ENCODE peak calls at places on chromosomes 11 and 22, in ten cellular contexts. O, S, A, B, R, F, Q, H, D and J are unnamed samples.

GRCh38 chr22:24410110-24410856 is 17.1 kb upstream of the ADORA2A start:
- DNase-seq in F (no peak), Q (no peak), B (no peak), A (no peak), H (no peak), O (no peak), D (no peak), S (no peak), R (no peak), J (no peak)

GRCh38 chr11:78796956-78797355 is 222.3 kb upstream of the NARS2 start:
- DNase-seq in R (peak), B (no peak), Q (no peak), D (peak), A (no peak), H (no peak), F (no peak), S (no peak), O (peak), J (no peak)

GRCh38 chr11:36349345-36350136 is 53.5 kb downstream of the PRR5L start:
- DNase-seq in B (no peak), O (no peak), F (no peak), H (no peak), R (no peak), D (peak), A (no peak), Q (no peak), S (no peak), J (no peak)

GRCh38 chr11:76830639-76831312 is 29.9 kb upstream of the ACER3 start:
- DNase-seq in D (peak), S (no peak), A (no peak), F (no peak), R (peak), O (no peak), Q (no peak), H (no peak), B (no peak), J (no peak)

GRCh38 chr22:46110215-46110614 is 40.1 kb upstream of the PPARA start:
- DNase-seq in A (peak), O (no peak), R (no peak), F (no peak), H (peak), S (no peak), B (no peak), D (no peak), Q (no peak), J (no peak)

GRCh38 chr22:43174941-43175531 is 11.9 kb downstream of the TTLL12 start:
- DNase-seq in A (no peak), R (no peak), S (no peak), O (no peak), D (no peak), H (no peak), B (no peak), F (no peak), Q (no peak), J (no peak)

GRCh38 chr11:66070604-66071325 is 693 bp downstream of the PACS1 start:
- DNase-seq in H (peak), B (peak), D (peak), R (peak), Q (no peak), S (peak), O (no peak), A (peak), F (no peak), J (no peak)

GRCh38 chr11:2462092-2462985 is 17.5 kb downstream of the KCNQ1 start:
- DNase-seq in B (no peak), O (no peak), S (no peak), Q (no peak), A (no peak), H (no peak), D (no peak), R (no peak), F (no peak), J (no peak)

GRCh38 chr11:35262735-35263134 is 123.8 kb downstream of the CD44 start:
- DNase-seq in S (no peak), F (no peak), R (no peak), O (no peak), D (no peak), A (no peak), H (no peak), B (no peak), Q (no peak), J (no peak)

GRCh38 chr11:104467414-104467813 is 303.5 kb upstream of the PDGFD start:
- DNase-seq in H (no peak), F (no peak), B (no peak), Q (no peak), A (no peak), R (peak), S (no peak), D (peak), O (no peak), J (no peak)

GRCh38 chr11:2287102-2287501 is 14.6 kb downstream of the C11orf21 start:
- DNase-seq in D (no peak), O (no peak), A (peak), H (no peak), S (no peak), Q (no peak), B (no peak), R (no peak), F (no peak), J (no peak)

GRCh38 chr11:73331138-73331916 is 23.3 kb downstream of the ARHGEF17 start:
- DNase-seq in F (no peak), R (no peak), Q (peak), H (no peak), S (peak), O (no peak), A (peak), B (peak), D (peak), J (no peak)

GRCh38 chr11:76810151-76810853 is 27.1 kb downstream of the TSKU start:
- DNase-seq in H (no peak), S (no peak), A (peak), R (no peak), D (peak), O (peak), F (no peak), B (no peak), Q (no peak), J (peak)

GRCh38 chr11:61080986-61081590 is 21.2 kb upstream of the CD5 start:
- DNase-seq in F (no peak), R (no peak), Q (no peak), A (no peak), H (no peak), D (no peak), B (no peak), O (no peak), S (no peak), J (no peak)

GRCh38 chr11:44595964-44596381 is 30.5 kb downstream of the CD82 start:
- DNase-seq in A (no peak), H (no peak), S (peak), O (no peak), D (no peak), F (no peak), B (no peak), Q (no peak), R (no peak), J (no peak)

GRCh38 chr11:66340596-66341501 is 4.1 kb downstream of the BRMS1 start:
- DNase-seq in D (no peak), S (no peak), A (no peak), R (no peak), B (no peak), O (no peak), F (no peak), Q (no peak), H (peak), J (no peak)

GRCh38 chr11:93145381-93145780 is 52.4 kb downstream of the SLC36A4 start:
- DNase-seq in A (no peak), D (no peak), B (no peak), Q (no peak), F (no peak), R (no peak), H (no peak), S (no peak), O (no peak), J (no peak)

GRCh38 chr11:128757235-128757711 is 63.4 kb downstream of the FLI1 start:
- DNase-seq in R (no peak), Q (no peak), D (peak), H (no peak), O (peak), S (no peak), F (peak), A (peak), B (no peak), J (peak)

GRCh38 chr11:76266269-76266668 is 60.0 kb upstream of the WNT11 start:
- DNase-seq in H (no peak), F (no peak), D (peak), S (no peak), B (no peak), R (peak), A (no peak), Q (no peak), O (peak), J (no peak)

GRCh38 chr11:116461789-116462188 is 311.0 kb downstream of the BUD13 start:
- DNase-seq in Q (no peak), D (no peak), S (no peak), A (peak), H (no peak), F (no peak), B (no peak), R (no peak), O (no peak), J (no peak)

GRCh38 chr11:45022294-45023064 is 71.8 kb upstream of the TP53I11 start:
- DNase-seq in B (no peak), Q (no peak), A (peak), O (no peak), D (no peak), S (no peak), H (no peak), R (no peak), F (no peak), J (no peak)

GRCh38 chr11:66670816-66671215 is 6.9 kb downstream of the RBM4B start:
- DNase-seq in R (no peak), Q (no peak), D (no peak), S (no peak), B (no peak), O (no peak), H (no peak), F (no peak), A (no peak), J (no peak)

GRCh38 chr11:26199341-26199740 is 132.6 kb upstream of the ANO3 start:
- DNase-seq in B (no peak), S (no peak), D (no peak), A (no peak), O (no peak), F (no peak), Q (no peak), H (no peak), R (no peak), J (no peak)

GRCh38 chr11:69916806-69917387 is 97.7 kb upstream of the FGF3 start:
- DNase-seq in Q (no peak), O (no peak), S (no peak), A (no peak), D (no peak), R (no peak), H (no peak), B (no peak), F (no peak), J (no peak)

GRCh38 chr11:95193541-95193940 is 37.5 kb downstream of the SESN3 start:
- DNase-seq in O (no peak), S (no peak), Q (no peak), B (no peak), R (no peak), D (no peak), A (no peak), F (no peak), H (no peak), J (no peak)

DNA sequence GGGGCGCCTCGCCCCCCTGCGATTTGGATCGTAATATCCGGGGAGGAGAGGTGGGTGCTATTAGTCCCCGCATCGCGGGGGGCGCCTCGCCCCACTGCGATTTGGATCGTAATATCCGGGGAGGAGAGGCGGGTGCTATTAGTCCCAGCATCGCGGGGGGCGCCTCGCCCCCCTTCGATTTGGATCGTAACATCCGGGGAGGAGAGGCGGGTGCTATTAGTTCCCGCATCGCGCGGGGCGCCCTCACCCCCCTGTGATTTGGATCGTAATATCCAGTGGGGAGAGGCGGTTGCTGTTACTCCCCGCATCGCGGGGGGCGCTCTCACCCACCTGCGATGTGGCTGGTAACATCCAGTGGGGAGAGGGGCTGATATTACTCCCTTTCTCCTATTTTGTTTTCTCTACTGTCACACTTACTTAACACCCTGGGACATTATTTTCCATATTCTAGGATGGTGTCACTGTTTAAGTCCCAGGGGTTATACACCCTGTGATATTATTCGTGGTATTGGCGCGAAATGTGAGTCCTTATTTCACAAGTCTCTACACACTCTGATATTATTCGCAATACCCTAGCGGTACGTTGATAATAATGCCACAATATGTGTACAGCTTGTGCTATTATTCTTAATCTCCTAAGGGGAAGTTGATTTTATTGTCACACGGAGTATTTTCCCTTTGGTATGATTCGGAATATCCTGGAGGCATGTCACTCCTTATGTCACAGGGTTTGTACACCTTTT is 57.8 kb upstream of the ALDH3B2 start:
- DNase-seq in R (no peak), H (peak), A (peak), F (no peak), S (no peak), D (no peak), B (peak), Q (no peak), O (peak), J (peak)
- TF ChIP-seq CTCF in R (no peak), H (no peak), A (peak), F (peak), S (no peak), D (peak), B (peak), Q (no peak), O (peak), J (peak)

DNA sequence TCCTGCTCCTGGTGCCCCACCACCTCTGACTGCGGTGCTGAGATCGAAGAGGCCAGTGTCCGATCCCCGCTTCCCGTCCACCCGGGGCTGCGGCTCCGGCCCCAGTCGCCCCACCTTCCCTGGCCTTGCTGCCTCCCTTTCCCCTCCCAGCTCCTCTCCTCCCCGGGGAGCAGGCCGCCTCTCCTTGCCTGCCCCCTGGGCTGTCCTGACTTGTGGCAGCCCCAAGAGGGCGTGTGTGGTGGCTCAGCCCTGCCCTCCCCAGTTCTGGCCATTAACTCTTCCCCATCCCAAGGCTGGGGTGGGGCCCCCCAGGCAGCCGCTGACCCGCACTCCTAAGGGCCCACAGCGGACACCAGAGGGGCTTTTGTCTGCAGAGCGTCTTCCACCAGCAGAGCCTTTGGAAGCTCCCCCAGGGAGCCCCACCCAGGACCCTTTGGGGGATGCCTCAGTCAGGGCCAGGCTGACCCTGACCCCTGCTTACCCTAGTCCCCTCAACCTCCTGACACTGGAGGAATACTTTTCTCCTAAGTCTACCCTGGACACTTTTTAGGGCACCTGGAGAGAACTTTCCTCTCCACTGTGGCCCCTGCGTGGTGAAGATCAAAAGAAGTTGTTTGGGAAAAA is 16.7 kb downstream of the RTN4RL2 start:
- DNase-seq in A (peak), B (peak), R (peak), F (no peak), H (peak), S (no peak), D (no peak), Q (no peak), O (peak), J (peak)
- TF ChIP-seq CTCF in A (peak), B (peak), R (peak), F (peak), H (peak), S (peak), D (peak), Q (peak), O (peak), J (peak)

GRCh38 chr11:90310210-90310609 is 87.4 kb upstream of the CHORDC1 start:
- DNase-seq in A (no peak), S (no peak), F (no peak), Q (peak), B (no peak), R (no peak), O (no peak), D (no peak), H (no peak), J (no peak)
- TF ChIP-seq CTCF in A (no peak), S (peak), F (no peak), Q (peak), B (no peak), R (no peak), O (no peak), D (no peak), H (no peak), J (no peak)

DNA sequence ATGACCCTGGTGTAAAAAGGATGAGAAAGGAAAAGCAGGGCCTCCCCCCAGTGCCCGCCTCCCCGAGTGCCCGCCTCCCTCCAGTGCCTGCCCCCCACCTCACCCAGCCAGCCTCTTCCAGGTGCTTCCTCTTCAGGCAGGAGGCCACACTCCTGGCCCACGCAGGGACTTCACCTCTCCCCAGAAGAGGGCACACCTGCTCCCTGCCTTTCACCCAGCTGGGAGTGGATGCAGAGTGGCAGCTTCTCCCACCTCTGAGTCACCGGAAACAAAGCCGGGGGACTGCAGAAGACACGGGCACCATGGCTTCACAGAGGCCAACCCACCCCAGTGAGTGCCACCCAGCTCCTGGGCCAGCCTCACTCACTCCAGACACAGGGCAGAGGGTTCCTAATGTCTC is 16.1 kb downstream of the CPT1A start:
- DNase-seq in A (peak), O (peak), S (no peak), H (peak), Q (peak), B (peak), R (peak), D (no peak), F (peak), J (no peak)
- TF ChIP-seq CTCF in A (peak), O (peak), S (no peak), H (no peak), Q (peak), B (no peak), R (peak), D (no peak), F (peak), J (peak)